ENCODE peak calls at places on chromosomes 11 and 22, in six cellular contexts. S is tibial nerve, E is sigmoid colon, Z is ovary, K is H1, A is A549. B is an unnamed sample. For H3K9me3, the result is how much of the 10 kb centered on the place peaks cover.

GRCh38 chr11:111730871-111731591 is 35.2 kb downstream of the PPP2R1B start:
- DNase-seq in S (no peak), E (peak), Z (no peak), K (no peak), A (no peak), B (peak)

GRCh38 chr11:130816516-130816915 is 99.8 kb downstream of the SNX19 start:
- DNase-seq in S (no peak), E (no peak), Z (no peak), K (no peak), A (no peak), B (no peak)

GRCh38 chr22:32896951-32897350 is 95.4 kb downstream of the TIMP3 start:
- DNase-seq in S (no peak), E (no peak), Z (no peak), K (no peak), A (no peak), B (no peak)

GRCh38 chr11:71502871-71503435 is 24.1 kb upstream of the KRTAP5-7 start:
- DNase-seq in S (no peak), E (no peak), Z (no peak), K (no peak), A (no peak), B (no peak)

GRCh38 chr11:13114566-13115465 is 105.7 kb downstream of the RASSF10 start:
- DNase-seq in S (no peak), E (no peak), Z (no peak), K (no peak), A (peak), B (peak)

GRCh38 chr11:124763156-124763947 is 1.3 kb upstream of the ESAM start:
- DNase-seq in S (peak), E (peak), Z (peak), K (no peak), A (no peak), B (peak)

GRCh38 chr11:18578975-18579598 is 9.4 kb downstream of the UEVLD start:
- DNase-seq in S (no peak), E (no peak), Z (no peak), K (no peak), A (peak), B (peak)

GRCh38 chr11:32440920-32441319 is 5.6 kb upstream of the WT1 start:
- DNase-seq in S (no peak), E (no peak), Z (peak), K (no peak), A (no peak), B (no peak)

GRCh38 chr11:11982975-11983374 is 25.5 kb downstream of the DKK3 start:
- DNase-seq in S (no peak), E (no peak), Z (no peak), K (no peak), A (no peak), B (no peak)

GRCh38 chr11:47688101-47688500 is 27.1 kb downstream of the AGBL2 start:
- DNase-seq in S (no peak), E (no peak), Z (no peak), K (no peak), A (no peak), B (no peak)

GRCh38 chr11:1505480-1505879 is 18.9 kb upstream of the MOB2 start:
- DNase-seq in S (no peak), E (no peak), Z (no peak), K (no peak), A (no peak), B (no peak)

GRCh38 chr11:113147249-113147648 is 167.1 kb upstream of the TTC12 start:
- DNase-seq in S (no peak), E (no peak), Z (no peak), K (peak), A (no peak), B (no peak)

GRCh38 chr11:76376746-76377558 is 4.0 kb downstream of the THAP12 start:
- DNase-seq in S (no peak), E (no peak), Z (no peak), K (no peak), A (no peak), B (no peak)

GRCh38 chr11:65476632-65477270 is 22.1 kb upstream of the MALAT1 start:
- DNase-seq in S (no peak), E (peak), Z (peak), K (no peak), A (no peak), B (peak)

GRCh38 chr11:65468874-65469333 is 29.9 kb upstream of the MALAT1 start:
- DNase-seq in S (peak), E (peak), Z (peak), K (no peak), A (peak), B (peak)

GRCh38 chr11:65473275-65473860 is 25.5 kb upstream of the MALAT1 start:
- DNase-seq in S (no peak), E (no peak), Z (no peak), K (no peak), A (no peak), B (no peak)

GRCh38 chr11:65470433-65470832 is 28.4 kb upstream of the MALAT1 start:
- DNase-seq in S (no peak), E (peak), Z (no peak), K (no peak), A (no peak), B (no peak)

GRCh38 chr11:65471410-65471762 is 27.5 kb upstream of the MALAT1 start:
- DNase-seq in S (no peak), E (peak), Z (peak), K (no peak), A (peak), B (peak)
- TF ChIP-seq EP300 in S (no peak), E (peak), Z (no peak), K (no peak), A (no peak), B (peak)

DNA sequence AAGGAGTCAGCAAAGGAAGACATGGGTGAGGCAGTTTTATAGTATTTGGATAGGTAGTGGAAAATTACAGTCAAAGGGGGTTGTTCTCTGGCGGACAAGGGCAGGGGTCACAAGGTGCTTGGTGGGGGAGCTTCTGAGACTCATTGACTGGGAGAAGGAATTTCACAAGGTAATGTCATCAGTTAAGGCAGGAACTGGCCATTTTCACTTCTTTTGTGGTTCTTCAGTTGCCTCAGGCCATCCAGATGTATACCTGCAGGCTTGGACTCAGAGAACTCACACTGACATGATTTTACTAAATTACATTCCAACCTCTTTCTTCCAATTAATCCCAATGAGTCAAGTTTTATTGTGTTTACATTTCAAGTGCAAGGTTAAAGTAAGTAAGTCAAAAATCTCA is 240.5 kb upstream of the API5 start:
- DNase-seq in S (no peak), E (no peak), Z (no peak), K (no peak), A (no peak), B (no peak)
- H3K9me3 ChIP-seq in S (under half), E (under half), Z (under half), K (under half), A (under half), B (under half)

GRCh38 chr11:64078294-64078693 is 42.6 kb downstream of the FLRT1 start:
- DNase-seq in S (no peak), E (no peak), Z (no peak), K (no peak), A (no peak), B (no peak)
- TF ChIP-seq EP300 in S (no peak), E (no peak), Z (no peak), K (no peak), A (no peak), B (no peak)

GRCh38 chr11:27403195-27403594 is 40.2 kb upstream of the CCDC34 start:
- DNase-seq in S (no peak), E (no peak), Z (no peak), K (no peak), A (no peak), B (no peak)
- H3K9me3 ChIP-seq in S (under half), E (under half), Z (under half), K (under half), A (under half), B (under half)

GRCh38 chr11:3835100-3835485 is 5.7 kb downstream of the RHOG start:
- DNase-seq in S (no peak), E (no peak), Z (no peak), K (no peak), A (no peak), B (peak)
- TF ChIP-seq EP300 in S (no peak), E (no peak), Z (no peak), K (no peak), A (no peak), B (no peak)

DNA sequence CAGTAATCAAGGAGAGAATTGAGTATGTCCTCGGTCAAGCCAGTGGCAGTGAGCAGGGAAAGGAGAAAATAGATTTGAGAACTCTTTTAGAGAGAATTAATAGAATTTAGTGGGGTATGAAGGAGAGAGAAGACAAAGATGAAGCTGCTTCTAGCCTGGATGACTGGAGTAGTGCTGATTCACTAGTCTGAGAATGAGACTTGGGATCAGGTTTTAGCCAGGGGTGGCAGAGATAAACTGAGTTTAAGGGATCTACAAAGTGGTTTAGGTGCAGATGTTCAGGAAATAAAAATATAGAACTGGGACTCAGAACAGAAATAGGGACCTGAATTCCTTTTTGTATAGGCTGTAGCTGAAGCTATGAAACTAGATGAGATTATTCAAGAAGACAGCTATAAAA is 17.6 kb downstream of the HORMAD2 start:
- DNase-seq in S (no peak), E (no peak), Z (no peak), K (no peak), A (no peak), B (no peak)
- H3K9me3 ChIP-seq in S (under half), E (under half), Z (under half), K (under half), A (under half), B (under half)

DNA sequence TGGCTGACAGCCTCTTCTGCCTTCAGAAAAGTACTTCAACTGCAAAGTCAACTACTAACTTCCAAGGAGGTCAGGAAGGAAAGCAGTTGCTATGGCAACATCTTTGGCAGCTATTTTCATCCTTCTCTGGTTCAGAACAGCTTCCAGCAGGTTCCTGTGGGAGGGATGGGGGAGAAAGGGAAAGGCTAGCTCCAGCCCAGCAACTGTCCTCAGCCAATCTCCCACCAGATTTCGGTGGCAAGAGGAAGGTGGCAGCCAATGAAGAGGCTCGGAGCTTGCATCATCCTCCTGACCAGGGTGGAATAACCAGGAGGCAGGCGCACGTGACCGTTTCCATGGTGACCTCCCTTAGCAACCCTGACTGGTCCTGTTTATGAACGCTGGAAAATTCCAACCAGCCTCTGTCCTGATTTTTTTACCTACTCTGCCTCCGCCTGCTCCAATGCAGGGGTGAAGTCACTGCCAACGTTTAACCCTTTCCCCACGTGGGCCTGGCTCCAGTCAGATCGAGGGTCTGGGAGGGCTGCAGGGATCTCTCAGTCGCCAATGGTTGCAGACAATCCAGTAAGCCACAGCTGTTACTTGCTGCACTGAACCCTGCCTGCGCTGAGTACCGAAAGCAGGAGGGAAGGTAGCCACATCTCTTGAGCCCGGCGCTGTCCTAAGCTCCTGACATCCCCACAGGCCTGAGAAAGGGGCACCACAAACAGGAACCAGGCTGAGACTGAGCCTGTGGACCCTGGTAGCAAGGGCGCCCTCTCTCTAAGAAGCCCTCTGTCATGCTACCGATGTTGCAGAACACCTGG is 11.2 kb upstream of the MALAT1 start:
- DNase-seq in S (peak), E (peak), Z (peak), K (peak), A (peak), B (peak)
- TF ChIP-seq EP300 in S (peak), E (peak), Z (peak), K (no peak), A (peak), B (peak)

B was measured in transverse colon.